ENCODE peak calls at places on chromosomes 5 and 9, in seven cellular contexts. One of them, this sample, is unnamed.

GRCh38 chr5:31185951-31186350 is 7.5 kb upstream of the CDH6 start:
- DNase-seq in GM12878: no peak
- DNase-seq in K562: no peak
- DNase-seq in prostate gland: no peak
- DNase-seq in HCT116: no peak
- DNase-seq in upper lobe of left lung: no peak
- DNase-seq in stomach: no peak
- DNase-seq in this sample: no peak

GRCh38 chr9:93268551-93269314 is 84.8 kb downstream of the WNK2 start:
- DNase-seq in stomach: peak
- DNase-seq in HCT116: no peak
- DNase-seq in upper lobe of left lung: no peak
- DNase-seq in K562: no peak
- DNase-seq in prostate gland: peak
- DNase-seq in GM12878: no peak
- DNase-seq in this sample: peak

GRCh38 chr9:123437201-123437600 is 81.2 kb downstream of the CRB2 start:
- DNase-seq in K562: no peak
- DNase-seq in prostate gland: no peak
- DNase-seq in HCT116: no peak
- DNase-seq in stomach: no peak
- DNase-seq in upper lobe of left lung: no peak
- DNase-seq in GM12878: no peak
- DNase-seq in this sample: peak

GRCh38 chr9:82168585-82168984 is 180.0 kb downstream of the SPATA31D1 start:
- DNase-seq in HCT116: no peak
- DNase-seq in K562: no peak
- DNase-seq in stomach: no peak
- DNase-seq in GM12878: no peak
- DNase-seq in prostate gland: no peak
- DNase-seq in upper lobe of left lung: no peak
- DNase-seq in this sample: no peak

GRCh38 chr5:19928556-19929421 is 59.2 kb downstream of the CDH18 start:
- DNase-seq in GM12878: no peak
- DNase-seq in HCT116: no peak
- DNase-seq in K562: no peak
- DNase-seq in upper lobe of left lung: no peak
- DNase-seq in prostate gland: no peak
- DNase-seq in stomach: no peak
- DNase-seq in this sample: no peak

GRCh38 chr9:90855208-90856000 is 53.8 kb downstream of the SYK start:
- DNase-seq in upper lobe of left lung: no peak
- DNase-seq in stomach: no peak
- DNase-seq in HCT116: no peak
- DNase-seq in prostate gland: no peak
- DNase-seq in GM12878: no peak
- DNase-seq in K562: no peak
- DNase-seq in this sample: no peak

GRCh38 chr9:114856210-114856941 is 50.5 kb upstream of the TNFSF15 start:
- DNase-seq in GM12878: no peak
- DNase-seq in K562: no peak
- DNase-seq in stomach: no peak
- DNase-seq in upper lobe of left lung: no peak
- DNase-seq in HCT116: no peak
- DNase-seq in prostate gland: no peak
- DNase-seq in this sample: no peak

GRCh38 chr5:79932510-79933504 is 58.3 kb downstream of the MTX3 start:
- DNase-seq in K562: no peak
- DNase-seq in upper lobe of left lung: no peak
- DNase-seq in HCT116: no peak
- DNase-seq in stomach: no peak
- DNase-seq in prostate gland: no peak
- DNase-seq in GM12878: no peak
- DNase-seq in this sample: peak

GRCh38 chr9:23842531-23843129 is 16.6 kb upstream of the ELAVL2 start:
- DNase-seq in prostate gland: no peak
- DNase-seq in HCT116: no peak
- DNase-seq in upper lobe of left lung: no peak
- DNase-seq in GM12878: no peak
- DNase-seq in K562: no peak
- DNase-seq in stomach: no peak
- DNase-seq in this sample: no peak

GRCh38 chr9:118034701-118035100 is 330.5 kb downstream of the TLR4 start:
- DNase-seq in K562: no peak
- DNase-seq in stomach: no peak
- DNase-seq in HCT116: no peak
- DNase-seq in upper lobe of left lung: no peak
- DNase-seq in GM12878: no peak
- DNase-seq in prostate gland: no peak
- DNase-seq in this sample: no peak

GRCh38 chr5:177428574-177429217 is 2.2 kb downstream of the GRK6 start:
- DNase-seq in HCT116: no peak
- DNase-seq in prostate gland: no peak
- DNase-seq in GM12878: no peak
- DNase-seq in upper lobe of left lung: no peak
- DNase-seq in stomach: no peak
- DNase-seq in K562: no peak
- DNase-seq in this sample: peak

GRCh38 chr5:135034186-135034962 is at the start of gene PITX1:
- DNase-seq in prostate gland: peak
- DNase-seq in GM12878: no peak
- DNase-seq in upper lobe of left lung: no peak
- DNase-seq in stomach: peak
- DNase-seq in HCT116: peak
- DNase-seq in K562: peak
- DNase-seq in this sample: no peak

GRCh38 chr5:61228691-61229280 is 66.5 kb upstream of the SMIM15 start:
- DNase-seq in K562: no peak
- DNase-seq in stomach: no peak
- DNase-seq in upper lobe of left lung: no peak
- DNase-seq in GM12878: no peak
- DNase-seq in prostate gland: peak
- DNase-seq in HCT116: no peak
- DNase-seq in this sample: no peak

GRCh38 chr5:12934722-12935121 is 1009.8 kb downstream of the DNAH5 start:
- DNase-seq in HCT116: no peak
- DNase-seq in K562: no peak
- DNase-seq in stomach: no peak
- DNase-seq in prostate gland: no peak
- DNase-seq in GM12878: no peak
- DNase-seq in upper lobe of left lung: no peak
- DNase-seq in this sample: no peak

GRCh38 chr9:127559247-127559680 is 52.8 kb upstream of the STXBP1 start:
- DNase-seq in K562: no peak
- DNase-seq in prostate gland: no peak
- DNase-seq in HCT116: no peak
- DNase-seq in upper lobe of left lung: no peak
- DNase-seq in stomach: no peak
- DNase-seq in GM12878: no peak
- DNase-seq in this sample: no peak
- H3K4me3 ChIP-seq in K562: no peak
- H3K4me3 ChIP-seq in prostate gland: no peak
- H3K4me3 ChIP-seq in HCT116: no peak
- H3K4me3 ChIP-seq in upper lobe of left lung: no peak
- H3K4me3 ChIP-seq in stomach: no peak
- H3K4me3 ChIP-seq in GM12878: no peak
- H3K4me3 ChIP-seq in this sample: no peak

DNA sequence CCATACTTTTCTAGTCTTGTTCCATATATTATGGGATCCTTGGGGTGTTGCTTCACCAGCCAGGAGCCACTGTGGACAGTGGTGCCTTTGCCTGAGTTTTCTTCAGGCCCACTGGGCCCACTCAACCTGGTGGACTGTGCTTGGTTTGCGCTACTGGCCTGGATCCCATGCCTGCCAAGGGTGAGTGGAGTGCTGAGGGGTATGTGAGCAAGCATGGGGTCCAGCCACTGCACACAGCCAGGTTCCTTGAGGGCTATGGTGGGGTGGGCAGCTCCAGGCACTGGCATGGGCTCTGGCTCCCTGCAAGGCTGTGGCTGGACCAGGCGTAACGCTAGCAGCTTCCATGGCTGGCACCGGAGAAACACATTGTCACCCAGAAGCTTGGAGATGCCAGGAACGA is 13.2 kb upstream of the PRR16 start:
- DNase-seq in stomach: no peak
- DNase-seq in prostate gland: no peak
- DNase-seq in upper lobe of left lung: no peak
- DNase-seq in GM12878: no peak
- DNase-seq in HCT116: no peak
- DNase-seq in K562: no peak
- DNase-seq in this sample: no peak
- TF ChIP-seq POLR2A in stomach: no peak
- TF ChIP-seq POLR2A in prostate gland: no peak
- TF ChIP-seq POLR2A in upper lobe of left lung: no peak
- TF ChIP-seq POLR2A in GM12878: no peak
- TF ChIP-seq POLR2A in HCT116: no peak
- TF ChIP-seq POLR2A in K562: no peak
- TF ChIP-seq POLR2A in this sample: no peak

GRCh38 chr9:99105152-99106043 is 485 bp downstream of the TGFBR1 start:
- DNase-seq in upper lobe of left lung: peak
- DNase-seq in stomach: peak
- DNase-seq in K562: peak
- DNase-seq in GM12878: no peak
- DNase-seq in HCT116: no peak
- DNase-seq in prostate gland: peak
- DNase-seq in this sample: peak
- TF ChIP-seq POLR2AphosphoS5 in upper lobe of left lung: peak
- TF ChIP-seq POLR2AphosphoS5 in stomach: no peak
- TF ChIP-seq POLR2AphosphoS5 in K562: no peak
- TF ChIP-seq POLR2AphosphoS5 in GM12878: no peak
- TF ChIP-seq POLR2AphosphoS5 in HCT116: no peak
- TF ChIP-seq POLR2AphosphoS5 in prostate gland: no peak
- TF ChIP-seq POLR2AphosphoS5 in this sample: peak

DNA sequence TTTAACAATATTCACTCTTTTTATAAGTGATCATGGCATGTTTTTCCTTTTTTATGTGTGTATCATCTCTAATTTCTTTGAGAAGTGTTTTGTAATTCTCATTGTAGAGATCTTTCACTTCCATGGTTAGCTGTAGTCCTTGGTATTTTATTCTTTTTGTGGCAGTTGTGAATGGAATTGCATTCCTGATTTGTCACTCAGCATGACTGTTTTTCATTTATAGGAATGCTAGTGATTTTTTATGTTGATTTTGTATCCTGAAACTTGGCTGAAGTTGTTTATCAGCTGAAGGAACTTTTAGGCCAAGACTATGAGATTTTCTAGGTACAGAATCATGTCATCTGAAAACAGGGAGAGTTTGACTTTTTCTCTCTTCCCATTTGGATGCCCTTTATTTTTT is 13.1 kb upstream of the SPINK13 start:
- DNase-seq in prostate gland: no peak
- DNase-seq in upper lobe of left lung: no peak
- DNase-seq in stomach: no peak
- DNase-seq in GM12878: no peak
- DNase-seq in HCT116: no peak
- DNase-seq in K562: no peak
- DNase-seq in this sample: no peak
- H3K4me3 ChIP-seq in prostate gland: no peak
- H3K4me3 ChIP-seq in upper lobe of left lung: no peak
- H3K4me3 ChIP-seq in stomach: no peak
- H3K4me3 ChIP-seq in GM12878: no peak
- H3K4me3 ChIP-seq in HCT116: no peak
- H3K4me3 ChIP-seq in K562: no peak
- H3K4me3 ChIP-seq in this sample: no peak

DNA sequence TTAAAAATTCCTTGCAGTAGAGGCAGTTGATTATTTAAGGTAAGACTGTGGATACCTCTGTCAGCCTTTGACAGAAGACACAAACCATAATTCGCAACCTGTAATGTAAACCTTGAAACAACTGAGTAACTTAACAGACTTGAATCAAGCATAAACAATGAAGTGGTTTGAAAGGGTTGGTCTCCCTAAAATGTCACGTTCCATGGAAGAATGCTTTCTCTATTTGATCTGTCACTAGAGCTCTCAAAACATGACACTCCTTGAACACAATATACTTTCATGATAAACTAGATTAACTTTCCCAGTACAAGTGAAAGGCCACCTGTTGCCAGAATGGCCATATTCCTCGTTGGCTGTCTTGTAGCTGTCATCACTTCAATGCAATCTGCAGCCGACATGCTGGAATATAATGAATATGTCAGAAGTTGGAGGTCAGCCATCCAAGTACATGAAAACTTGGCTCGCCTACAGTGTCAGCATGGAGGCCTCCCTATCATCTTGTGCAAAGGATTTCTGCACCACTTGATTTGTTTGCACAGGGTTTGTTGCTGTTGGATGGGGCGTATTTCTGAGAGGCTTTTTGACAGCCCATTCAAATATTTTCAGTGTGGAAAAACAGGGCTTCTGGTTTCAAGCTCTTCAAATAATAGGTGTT is 228.1 kb downstream of the TLE4 start:
- DNase-seq in upper lobe of left lung: peak
- DNase-seq in stomach: no peak
- DNase-seq in HCT116: no peak
- DNase-seq in K562: no peak
- DNase-seq in prostate gland: no peak
- DNase-seq in GM12878: no peak
- DNase-seq in this sample: no peak
- TF ChIP-seq POLR2A in upper lobe of left lung: no peak
- TF ChIP-seq POLR2A in stomach: no peak
- TF ChIP-seq POLR2A in HCT116: no peak
- TF ChIP-seq POLR2A in K562: no peak
- TF ChIP-seq POLR2A in prostate gland: no peak
- TF ChIP-seq POLR2A in GM12878: no peak
- TF ChIP-seq POLR2A in this sample: no peak